ENCODE peak calls at places on chromosomes 6 and 20, in six cellular contexts. Q is fibroblast of lung; F is stimulated activated CD4-positive, alpha-beta T cell treated with anti-CD3 and anti-CD28 coated beads, Interleukin-4, amount 100 ng/mL, for 48 hours; D is A172; X is GM12865; O is RWPE1. V is an unnamed sample.

GRCh38 chr6:36853325-36853724 is 14.1 kb upstream of the CPNE5 start:
- DNase-seq in Q (peak; percentile 93), F (no peak), D (peak; percentile 90), X (no peak), O (peak; percentile 64), V (peak; percentile 33)

GRCh38 chr6:12075067-12075563 is 63.0 kb downstream of the HIVEP1 start:
- DNase-seq in Q (peak; percentile 36), F (no peak), D (no peak), X (no peak), O (no peak), V (no peak)

GRCh38 chr20:37319120-37319717 is 26.7 kb upstream of the SRC start:
- DNase-seq in Q (no peak), F (no peak), D (peak; percentile 26), X (no peak), O (no peak), V (no peak)

GRCh38 chr6:125781307-125781868 is 9.4 kb upstream of the NCOA7 start:
- DNase-seq in Q (peak; percentile 67), F (peak; percentile 32), D (no peak), X (peak; percentile 80), O (no peak), V (no peak)

GRCh38 chr6:166959906-166960608 is 3.7 kb upstream of the RNASET2 start:
- DNase-seq in Q (no peak), F (no peak), D (no peak), X (no peak), O (no peak), V (no peak)

GRCh38 chr6:166946125-166946524 is 10.2 kb downstream of the RNASET2 start:
- DNase-seq in Q (no peak), F (no peak), D (no peak), X (no peak), O (no peak), V (no peak)

GRCh38 chr6:163662604-163663225 is 248.2 kb downstream of the QKI start:
- DNase-seq in Q (no peak), F (no peak), D (no peak), X (no peak), O (no peak), V (no peak)

GRCh38 chr20:25288291-25289181 is 40.7 kb downstream of the PYGB start:
- DNase-seq in Q (no peak), F (no peak), D (no peak), X (peak; percentile 73), O (no peak), V (no peak)

GRCh38 chr6:38350882-38351281 is 288.8 kb downstream of the BTBD9 start:
- DNase-seq in Q (peak; percentile 30), F (no peak), D (no peak), X (no peak), O (no peak), V (no peak)

GRCh38 chr6:75205776-75206334 is at the start of gene COL12A1:
- DNase-seq in Q (peak; percentile 99), F (no peak), D (peak; percentile 74), X (no peak), O (peak; percentile 90), V (no peak)

V was measured in pulmonary artery endothelial cell.